ENCODE peak calls at places on chromosome 7, in six cellular contexts. T is right cardiac atrium; B is colonic mucosa; M is PC-3; X is effector memory CD4-positive, alpha-beta T cell; D is Panc1. K is an unnamed sample.

GRCh38 chr7:2230882-2231281 is 1.9 kb downstream of the MAD1L1 start:
- DNase-seq in T (no peak), B (peak; percentile 61), M (no peak), X (no peak), D (no peak), K (no peak)

GRCh38 chr7:84232653-84233052 is 38.1 kb upstream of the SEMA3A start:
- DNase-seq in T (no peak), B (no peak), M (peak; percentile 46), X (no peak), D (no peak), K (no peak)

GRCh38 chr7:77687100-77687746 is 9.0 kb upstream of the RSBN1L start:
- DNase-seq in T (no peak), B (peak; percentile 15), M (peak; percentile 45), X (no peak), D (no peak), K (no peak)

GRCh38 chr7:50661345-50662058 is 96.3 kb upstream of the DDC start:
- DNase-seq in T (peak; percentile 62), B (no peak), M (no peak), X (no peak), D (no peak), K (no peak)

GRCh38 chr7:33501368-33501767 is 372.0 kb downstream of the BBS9 start:
- DNase-seq in T (no peak), B (no peak), M (no peak), X (no peak), D (no peak), K (no peak)

GRCh38 chr7:36651404-36651803 is 72.9 kb downstream of the AOAH start:
- DNase-seq in T (no peak), B (peak; percentile 21), M (peak; percentile 66), X (no peak), D (no peak), K (peak; percentile 36)

GRCh38 chr7:93331706-93332105 is 99.5 kb downstream of the VPS50 start:
- DNase-seq in T (no peak), B (no peak), M (no peak), X (no peak), D (no peak), K (no peak)

GRCh38 chr7:129298268-129298893 is 73.6 kb downstream of the AHCYL2 start:
- DNase-seq in T (peak; percentile 76), B (peak; percentile 47), M (peak; percentile 64), X (peak; percentile 9), D (peak; percentile 53), K (peak; percentile 59)

GRCh38 chr7:134448359-134449229 is 10.3 kb downstream of the AKR1B1 start:
- DNase-seq in T (no peak), B (no peak), M (peak; percentile 97), X (no peak), D (peak; percentile 58), K (no peak)

GRCh38 chr7:2029936-2030335 is 202.8 kb downstream of the MAD1L1 start:
- DNase-seq in T (peak; percentile 40), B (no peak), M (no peak), X (no peak), D (no peak), K (no peak)

GRCh38 chr7:130894146-130895005 is 160.4 kb upstream of the KLF14 start:
- DNase-seq in T (peak; percentile 76), B (no peak), M (peak; percentile 80), X (no peak), D (no peak), K (no peak)

GRCh38 chr7:117157121-117157870 is 165.6 kb downstream of the WNT2 start:
- DNase-seq in T (peak; percentile 80), B (no peak), M (peak; percentile 93), X (no peak), D (no peak), K (peak; percentile 41)

GRCh38 chr7:69893915-69894314 is 295.6 kb downstream of the AUTS2 start:
- DNase-seq in T (no peak), B (no peak), M (no peak), X (no peak), D (no peak), K (peak; percentile 26)

GRCh38 chr7:55477781-55478374 is 94.4 kb downstream of the VOPP1 start:
- DNase-seq in T (no peak), B (peak; percentile 3), M (no peak), X (no peak), D (no peak), K (no peak)

GRCh38 chr7:111329367-111330234 is 232.7 kb downstream of the IMMP2L start:
- DNase-seq in T (no peak), B (no peak), M (peak; percentile 21), X (no peak), D (no peak), K (no peak)

GRCh38 chr7:2883101-2883500 is 39.0 kb upstream of the GNA12 start:
- DNase-seq in T (no peak), B (no peak), M (no peak), X (no peak), D (no peak), K (no peak)

GRCh38 chr7:121062684-121063279 is 74.3 kb downstream of the CPED1 start:
- DNase-seq in T (no peak), B (no peak), M (no peak), X (no peak), D (no peak), K (no peak)
- H3K4me3 ChIP-seq in T (no peak overlapping the region), B (no peak overlapping the region), M (no peak overlapping the region), X (no peak overlapping the region), D (no peak overlapping the region), K (no peak overlapping the region)

DNA sequence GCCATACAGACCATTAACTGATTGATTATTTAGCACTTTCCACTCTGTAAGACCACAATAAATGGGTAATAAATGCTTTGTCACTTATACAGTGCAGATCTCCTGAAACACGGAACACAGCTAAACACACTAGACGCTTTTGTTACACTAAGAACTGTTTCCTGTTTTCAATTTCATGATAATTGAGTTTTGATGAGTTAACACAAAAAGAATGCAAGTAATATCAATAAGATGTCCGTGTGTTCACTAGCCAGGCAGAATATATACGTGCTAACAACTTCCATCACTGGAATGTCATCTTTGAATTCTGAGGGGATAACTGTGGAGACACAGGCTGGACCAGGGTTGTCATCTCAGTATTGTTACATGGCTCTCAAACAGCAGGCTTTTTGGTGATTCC is 178.8 kb downstream of the SKAP2 start:
- DNase-seq in T (no peak), B (no peak), M (no peak), X (no peak), D (no peak), K (no peak)
- H3K4me1 ChIP-seq in T (no peaks in the 10 kb centered on the region), B (peaks cover 8% of the 10 kb centered on the region), M (peaks cover 15% of the 10 kb centered on the region), X (no peaks in the 10 kb centered on the region), D (peaks cover 6% of the 10 kb centered on the region), K (peaks cover 31% of the 10 kb centered on the region)

GRCh38 chr7:35315517-35315916 is 61.6 kb upstream of the TBX20 start:
- DNase-seq in T (no peak), B (no peak), M (no peak), X (no peak), D (no peak), K (no peak)
- H3K4me3 ChIP-seq in T (no peak overlapping the region), B (no peak overlapping the region), M (no peak overlapping the region), X (no peak overlapping the region), D (no peak overlapping the region), K (no peak overlapping the region)

GRCh38 chr7:150972094-150972493 is 6.0 kb downstream of the KCNH2 start:
- DNase-seq in T (peak; percentile 91), B (no peak), M (no peak), X (no peak), D (no peak), K (no peak)

GRCh38 chr7:150970424-150970823 is 7.7 kb downstream of the KCNH2 start:
- DNase-seq in T (no peak), B (no peak), M (no peak), X (no peak), D (no peak), K (no peak)

GRCh38 chr7:150972746-150973145 is 5.4 kb downstream of the KCNH2 start:
- DNase-seq in T (peak; percentile 47), B (no peak), M (no peak), X (no peak), D (no peak), K (no peak)

GRCh38 chr7:150969483-150969874 is 8.6 kb downstream of the KCNH2 start:
- DNase-seq in T (peak; percentile 34), B (no peak), M (no peak), X (no peak), D (no peak), K (no peak)

GRCh38 chr7:150971242-150972048 is 6.7 kb downstream of the KCNH2 start:
- DNase-seq in T (peak; percentile 68), B (no peak), M (no peak), X (no peak), D (no peak), K (no peak)
- H3K4me1 ChIP-seq in T (peaks cover 7% of the 10 kb centered on the region), B (no peaks in the 10 kb centered on the region), M (no peaks in the 10 kb centered on the region), X (peaks cover 24% of the 10 kb centered on the region), D (peaks cover 14% of the 10 kb centered on the region), K (peaks cover 72% of the 10 kb centered on the region)

DNA sequence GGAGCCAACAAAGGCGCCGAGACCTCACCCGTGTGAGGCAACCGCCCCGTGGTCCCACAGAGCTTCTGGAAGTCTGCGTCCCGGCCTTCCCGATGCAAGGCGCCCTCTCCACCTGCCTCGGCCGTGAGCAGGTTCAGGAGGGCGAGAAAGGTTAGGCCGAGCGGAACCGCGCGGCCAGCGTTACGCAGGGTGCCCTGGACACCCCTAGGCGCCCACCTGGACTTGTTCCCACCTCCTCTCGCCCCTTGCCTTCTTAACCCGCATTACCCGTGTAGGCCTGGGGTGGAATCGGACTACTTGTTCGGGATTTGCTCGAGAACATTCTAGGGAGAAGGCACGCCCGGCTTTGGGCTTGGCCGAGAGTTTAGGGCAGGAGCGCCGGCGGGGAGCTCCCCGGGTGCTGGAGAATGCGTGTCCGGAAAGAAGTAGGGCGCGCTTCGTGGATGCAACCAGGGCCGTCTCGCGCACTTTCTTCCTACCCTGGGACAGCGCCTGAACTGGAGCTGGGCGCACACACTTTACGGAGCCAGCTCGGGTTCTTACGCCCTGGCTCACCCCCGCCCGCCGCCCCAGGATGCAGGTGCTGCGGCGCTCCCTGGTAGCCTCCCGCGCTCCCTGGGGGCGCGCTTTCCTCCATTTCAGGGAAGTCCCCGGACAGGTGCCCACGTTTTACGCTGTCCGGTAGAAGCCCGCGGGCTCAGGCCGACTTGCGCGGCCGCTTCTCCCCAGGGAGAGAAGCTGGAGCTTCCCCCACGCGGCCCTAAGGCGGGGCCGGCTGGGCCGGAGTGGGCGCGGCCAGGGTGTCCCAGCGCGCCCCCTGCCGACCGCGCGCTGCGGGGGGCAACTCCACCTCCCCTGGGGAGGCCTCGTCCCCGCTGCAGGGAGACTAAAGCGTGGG is 74.5 kb downstream of the INSIG1 start:
- DNase-seq in T (no peak), B (no peak), M (no peak), X (no peak), D (no peak), K (peak; percentile 51)
- H3K4me3 ChIP-seq in T (no peak overlapping the region), B (no peak overlapping the region), M (no peak overlapping the region), X (no peak overlapping the region), D (no peak overlapping the region), K (no peak overlapping the region)

DNA sequence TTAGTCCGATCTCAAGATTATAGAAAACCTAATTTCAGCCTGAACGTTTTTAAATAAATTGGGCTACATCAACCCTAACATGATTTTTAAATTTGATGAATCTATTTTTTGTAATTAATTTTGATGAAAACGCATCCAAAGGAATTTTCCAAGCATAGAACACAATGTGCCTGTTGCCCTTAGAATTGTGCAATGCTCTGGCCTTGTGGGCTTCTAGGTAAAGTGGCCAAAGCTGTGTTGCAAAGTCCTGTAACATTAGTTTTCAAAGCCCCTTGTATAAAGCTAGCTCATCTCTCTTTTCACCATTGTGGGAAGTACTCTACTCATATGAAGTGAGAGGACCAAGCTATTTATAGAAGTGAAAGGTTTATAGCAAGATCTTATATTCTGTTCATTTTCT is 138.4 kb upstream of the PRPS1L1 start:
- DNase-seq in T (no peak), B (no peak), M (no peak), X (no peak), D (no peak), K (no peak)
- H3K4me1 ChIP-seq in T (no peaks in the 10 kb centered on the region), B (no peaks in the 10 kb centered on the region), M (peaks cover 7% of the 10 kb centered on the region), X (no peaks in the 10 kb centered on the region), D (no peaks in the 10 kb centered on the region), K (peaks cover 7% of the 10 kb centered on the region)

GRCh38 chr7:25933921-25934320 is 218.1 kb upstream of the NFE2L3 start:
- DNase-seq in T (no peak), B (no peak), M (no peak), X (no peak), D (no peak), K (no peak)
- H3K4me3 ChIP-seq in T (no peak overlapping the region), B (no peak overlapping the region), M (no peak overlapping the region), X (no peak overlapping the region), D (no peak overlapping the region), K (no peak overlapping the region)

K was measured in hepatocyte.